ENCODE peak calls at places on chromosomes 1 and 21, in nine cellular contexts. Z is ascending aorta, D is small intestine, O is substantia nigra, X is iPS-NIHi11, U is foreskin fibroblast, L is GM12878, H is stromal cell of bone marrow, K is astrocyte of the cerebellum. R is an unnamed sample.

GRCh38 chr1:219174672-219175564 is 1.2 kb downstream of the LYPLAL1 start:
- DNase-seq in D (peak; percentile 59), O (no peak), K (peak; percentile 94), Z (no peak), H (peak; percentile 81), U (peak; percentile 62), L (peak; percentile 68), X (peak; percentile 21), R (peak; percentile 49)

GRCh38 chr1:214446772-214447556 is 104.4 kb downstream of the PTPN14 start:
- DNase-seq in K (peak; percentile 98), H (peak; percentile 86), U (peak; percentile 90), X (peak; percentile 88), D (peak; percentile 6), O (peak; percentile 3), L (no peak), Z (no peak), R (peak; percentile 80)

GRCh38 chr1:214216779-214217178 is 64.2 kb upstream of the SMYD2 start:
- DNase-seq in D (no peak), L (no peak), O (no peak), X (no peak), Z (no peak), K (no peak), H (no peak), U (no peak), R (no peak)

GRCh38 chr1:78483903-78484302 is 6.9 kb upstream of the PTGFR start:
- DNase-seq in H (no peak), D (no peak), L (no peak), Z (no peak), X (no peak), U (no peak), K (no peak), O (no peak), R (peak; percentile 31)

GRCh38 chr1:57683037-57683928 is 259.4 kb upstream of the DAB1 start:
- DNase-seq in L (no peak), Z (no peak), K (no peak), U (no peak), O (no peak), H (no peak), X (no peak), D (no peak), R (no peak)

GRCh38 chr21:36150192-36150711 is 6.4 kb upstream of the DOP1B start:
- DNase-seq in U (peak; percentile 51), X (no peak), O (no peak), Z (no peak), L (peak; percentile 42), K (peak; percentile 66), H (peak; percentile 57), D (peak; percentile 16), R (peak; percentile 33)

GRCh38 chr1:209808059-209808494 is 2.1 kb upstream of the IRF6 start:
- DNase-seq in L (no peak), Z (no peak), U (peak; percentile 98), K (peak; percentile 40), X (no peak), O (no peak), H (peak; percentile 91), D (peak; percentile 93), R (peak; percentile 90)

GRCh38 chr1:113542221-113542701 is 151.9 kb downstream of the MAGI3 start:
- DNase-seq in K (no peak), Z (no peak), D (no peak), U (peak; percentile 86), O (no peak), X (no peak), H (peak; percentile 12), L (no peak), R (no peak)

GRCh38 chr1:193120604-193121166 is 1.1 kb upstream of the CDC73 start:
- DNase-seq in X (no peak), O (no peak), Z (no peak), D (no peak), H (no peak), L (no peak), U (no peak), K (no peak), R (no peak)

GRCh38 chr1:6347641-6348487 is 45.7 kb downstream of the ACOT7 start:
- DNase-seq in U (no peak), L (no peak), H (no peak), D (peak; percentile 64), K (no peak), O (no peak), Z (no peak), X (peak; percentile 69), R (no peak)

R was measured in AG08396.